ENCODE peak calls at places on chromosomes 3 and 15, in seven cellular contexts. Q is uterus, W is HS-5, C is sigmoid colon, D is H1, V is T-helper 1 cell, J is activated T-helper 1 cell treated with Interleukin-2 at 50 U/mL for 16 hours. E is an unnamed sample.

GRCh38 chr15:74863239-74864056 is 9.7 kb downstream of the SCAMP2 start:
- DNase-seq in Q (no peak), W (no peak), C (no peak), D (no peak), V (no peak), J (no peak), E (no peak)

GRCh38 chr3:73409405-73409804 is 215.3 kb downstream of the PDZRN3 start:
- DNase-seq in Q (no peak), W (peak), C (no peak), D (no peak), V (no peak), J (no peak), E (no peak)

GRCh38 chr3:10378742-10379141 is 57.8 kb upstream of the SEC13 start:
- DNase-seq in Q (no peak), W (no peak), C (no peak), D (no peak), V (no peak), J (no peak), E (no peak)

GRCh38 chr3:192817053-192817452 is 89.7 kb upstream of the FGF12 start:
- DNase-seq in Q (no peak), W (no peak), C (no peak), D (no peak), V (peak), J (no peak), E (no peak)

GRCh38 chr15:94008101-94009080 is 223.0 kb upstream of the MCTP2 start:
- DNase-seq in Q (peak), W (no peak), C (no peak), D (no peak), V (no peak), J (no peak), E (no peak)

GRCh38 chr15:63172376-63173115 is 15.3 kb upstream of the RPS27L start:
- DNase-seq in Q (no peak), W (no peak), C (no peak), D (no peak), V (no peak), J (no peak), E (no peak)

GRCh38 chr3:126472277-126473006 is 3.2 kb downstream of the ZXDC start:
- DNase-seq in Q (peak), W (peak), C (peak), D (no peak), V (peak), J (no peak), E (no peak)

GRCh38 chr3:195853036-195853435 is 41.3 kb upstream of the MUC4 start:
- DNase-seq in Q (no peak), W (no peak), C (no peak), D (no peak), V (no peak), J (no peak), E (no peak)

GRCh38 chr15:63992300-63992699 is 54.0 kb downstream of the DAPK2 start:
- DNase-seq in Q (no peak), W (no peak), C (no peak), D (no peak), V (no peak), J (no peak), E (no peak)

GRCh38 chr3:18444597-18445420 is 19.7 kb upstream of the SATB1 start:
- DNase-seq in Q (peak), W (no peak), C (peak), D (no peak), V (peak), J (peak), E (peak)

GRCh38 chr3:278300-279064 is 81.9 kb downstream of the CHL1 start:
- DNase-seq in Q (no peak), W (no peak), C (no peak), D (no peak), V (no peak), J (no peak), E (no peak)

GRCh38 chr3:57544181-57545125 is at the start of gene DNAH12:
- DNase-seq in Q (no peak), W (no peak), C (no peak), D (peak), V (no peak), J (no peak), E (no peak)